ENCODE peak calls at places on chromosomes 7 and 10, in ten cellular contexts. One of them, this sample, is unnamed.

GRCh38 chr7:100091411-100092181 is 2.8 kb downstream of the COPS6 start:
- DNase-seq in kidney tubule cell: peak; percentile 48
- DNase-seq in WERI-Rb-1: peak; percentile 43
- DNase-seq in Panc1: no peak
- DNase-seq in psoas muscle: no peak
- DNase-seq in retina: peak; percentile 16
- DNase-seq in stimulated activated CD4-positive, alpha-beta T cell treated with anti-CD3 and anti-CD28 coated beads, Interleukin-1b, Interleukin-23, amount 100 ng/mL, for 4 hours: no peak
- DNase-seq in Calu3: no peak
- DNase-seq in activated CD4-positive, alpha-beta T cell treated with anti-CD3 and anti-CD28 coated beads, Interleukin-2, amount 50 U/mL, for 48 hours: peak; percentile 26
- DNase-seq in T-helper 9 cell: no peak
- DNase-seq in this sample: no peak

GRCh38 chr7:105156731-105157130 is 142.7 kb downstream of the KMT2E start:
- DNase-seq in kidney tubule cell: no peak
- DNase-seq in WERI-Rb-1: no peak
- DNase-seq in Panc1: no peak
- DNase-seq in psoas muscle: no peak
- DNase-seq in retina: no peak
- DNase-seq in stimulated activated CD4-positive, alpha-beta T cell treated with anti-CD3 and anti-CD28 coated beads, Interleukin-1b, Interleukin-23, amount 100 ng/mL, for 4 hours: no peak
- DNase-seq in Calu3: no peak
- DNase-seq in activated CD4-positive, alpha-beta T cell treated with anti-CD3 and anti-CD28 coated beads, Interleukin-2, amount 50 U/mL, for 48 hours: no peak
- DNase-seq in T-helper 9 cell: no peak
- DNase-seq in this sample: no peak

GRCh38 chr7:40673285-40673684 is 538.5 kb downstream of the SUGCT start:
- DNase-seq in kidney tubule cell: peak; percentile 5
- DNase-seq in WERI-Rb-1: no peak
- DNase-seq in Panc1: peak; percentile 10
- DNase-seq in psoas muscle: no peak
- DNase-seq in retina: no peak
- DNase-seq in stimulated activated CD4-positive, alpha-beta T cell treated with anti-CD3 and anti-CD28 coated beads, Interleukin-1b, Interleukin-23, amount 100 ng/mL, for 4 hours: no peak
- DNase-seq in Calu3: no peak
- DNase-seq in activated CD4-positive, alpha-beta T cell treated with anti-CD3 and anti-CD28 coated beads, Interleukin-2, amount 50 U/mL, for 48 hours: no peak
- DNase-seq in T-helper 9 cell: no peak
- DNase-seq in this sample: no peak

GRCh38 chr10:8402469-8403074 is 348.1 kb downstream of the GATA3 start:
- DNase-seq in kidney tubule cell: no peak
- DNase-seq in WERI-Rb-1: no peak
- DNase-seq in Panc1: no peak
- DNase-seq in psoas muscle: no peak
- DNase-seq in retina: no peak
- DNase-seq in stimulated activated CD4-positive, alpha-beta T cell treated with anti-CD3 and anti-CD28 coated beads, Interleukin-1b, Interleukin-23, amount 100 ng/mL, for 4 hours: peak; percentile 16
- DNase-seq in Calu3: no peak
- DNase-seq in activated CD4-positive, alpha-beta T cell treated with anti-CD3 and anti-CD28 coated beads, Interleukin-2, amount 50 U/mL, for 48 hours: peak; percentile 49
- DNase-seq in T-helper 9 cell: no peak
- DNase-seq in this sample: peak; percentile 18

GRCh38 chr7:96328016-96328415 is 6.1 kb upstream of the SLC25A13 start:
- DNase-seq in kidney tubule cell: peak; percentile 49
- DNase-seq in WERI-Rb-1: no peak
- DNase-seq in Panc1: no peak
- DNase-seq in psoas muscle: no peak
- DNase-seq in retina: no peak
- DNase-seq in stimulated activated CD4-positive, alpha-beta T cell treated with anti-CD3 and anti-CD28 coated beads, Interleukin-1b, Interleukin-23, amount 100 ng/mL, for 4 hours: no peak
- DNase-seq in Calu3: no peak
- DNase-seq in activated CD4-positive, alpha-beta T cell treated with anti-CD3 and anti-CD28 coated beads, Interleukin-2, amount 50 U/mL, for 48 hours: no peak
- DNase-seq in T-helper 9 cell: no peak
- DNase-seq in this sample: no peak

GRCh38 chr7:52107355-52107754 is 790.7 kb upstream of the COBL start:
- DNase-seq in kidney tubule cell: no peak
- DNase-seq in WERI-Rb-1: no peak
- DNase-seq in Panc1: no peak
- DNase-seq in psoas muscle: no peak
- DNase-seq in retina: no peak
- DNase-seq in stimulated activated CD4-positive, alpha-beta T cell treated with anti-CD3 and anti-CD28 coated beads, Interleukin-1b, Interleukin-23, amount 100 ng/mL, for 4 hours: no peak
- DNase-seq in Calu3: no peak
- DNase-seq in activated CD4-positive, alpha-beta T cell treated with anti-CD3 and anti-CD28 coated beads, Interleukin-2, amount 50 U/mL, for 48 hours: no peak
- DNase-seq in T-helper 9 cell: no peak
- DNase-seq in this sample: no peak

GRCh38 chr10:23331567-23332290 is 12.9 kb downstream of the C10orf67 start:
- DNase-seq in kidney tubule cell: peak; percentile 43
- DNase-seq in WERI-Rb-1: no peak
- DNase-seq in Panc1: peak; percentile 17
- DNase-seq in psoas muscle: no peak
- DNase-seq in retina: no peak
- DNase-seq in stimulated activated CD4-positive, alpha-beta T cell treated with anti-CD3 and anti-CD28 coated beads, Interleukin-1b, Interleukin-23, amount 100 ng/mL, for 4 hours: no peak
- DNase-seq in Calu3: no peak
- DNase-seq in activated CD4-positive, alpha-beta T cell treated with anti-CD3 and anti-CD28 coated beads, Interleukin-2, amount 50 U/mL, for 48 hours: no peak
- DNase-seq in T-helper 9 cell: no peak
- DNase-seq in this sample: no peak

GRCh38 chr7:105429746-105430612 is 41.3 kb upstream of the SRPK2 start:
- DNase-seq in kidney tubule cell: peak; percentile 93
- DNase-seq in WERI-Rb-1: peak; percentile 52
- DNase-seq in Panc1: peak; percentile 55
- DNase-seq in psoas muscle: no peak
- DNase-seq in retina: no peak
- DNase-seq in stimulated activated CD4-positive, alpha-beta T cell treated with anti-CD3 and anti-CD28 coated beads, Interleukin-1b, Interleukin-23, amount 100 ng/mL, for 4 hours: peak; percentile 36
- DNase-seq in Calu3: peak; percentile 50
- DNase-seq in activated CD4-positive, alpha-beta T cell treated with anti-CD3 and anti-CD28 coated beads, Interleukin-2, amount 50 U/mL, for 48 hours: peak; percentile 46
- DNase-seq in T-helper 9 cell: peak; percentile 32
- DNase-seq in this sample: peak; percentile 3

GRCh38 chr10:29244978-29245377 is 43.9 kb upstream of the LYZL1 start:
- DNase-seq in kidney tubule cell: no peak
- DNase-seq in WERI-Rb-1: no peak
- DNase-seq in Panc1: no peak
- DNase-seq in psoas muscle: no peak
- DNase-seq in retina: no peak
- DNase-seq in stimulated activated CD4-positive, alpha-beta T cell treated with anti-CD3 and anti-CD28 coated beads, Interleukin-1b, Interleukin-23, amount 100 ng/mL, for 4 hours: no peak
- DNase-seq in Calu3: no peak
- DNase-seq in activated CD4-positive, alpha-beta T cell treated with anti-CD3 and anti-CD28 coated beads, Interleukin-2, amount 50 U/mL, for 48 hours: no peak
- DNase-seq in T-helper 9 cell: no peak
- DNase-seq in this sample: no peak

GRCh38 chr7:106895246-106895864 is 30.3 kb downstream of the PIK3CG start:
- DNase-seq in kidney tubule cell: peak; percentile 6
- DNase-seq in WERI-Rb-1: no peak
- DNase-seq in Panc1: no peak
- DNase-seq in psoas muscle: no peak
- DNase-seq in retina: peak; percentile 17
- DNase-seq in stimulated activated CD4-positive, alpha-beta T cell treated with anti-CD3 and anti-CD28 coated beads, Interleukin-1b, Interleukin-23, amount 100 ng/mL, for 4 hours: no peak
- DNase-seq in Calu3: no peak
- DNase-seq in activated CD4-positive, alpha-beta T cell treated with anti-CD3 and anti-CD28 coated beads, Interleukin-2, amount 50 U/mL, for 48 hours: peak; percentile 16
- DNase-seq in T-helper 9 cell: no peak
- DNase-seq in this sample: no peak